ENCODE peak calls at places on chromosomes 6 and 20, in four cellular contexts. U is GM12878, C is K562, T is H1. J is an unnamed sample.
A peak's percentile ranks its signal among the peaks of the same experiment; 100 is the strongest.

GRCh38 chr6:133983099-133983939 is 30.3 kb downstream of the TBPL1 start:
- DNase-seq in C (peak; percentile 47), T (no peak), U (no peak), J (peak; percentile 28)

GRCh38 chr6:160110724-160111123 is 10.9 kb upstream of the SLC22A1 start:
- DNase-seq in T (no peak), C (no peak), U (no peak), J (no peak)

GRCh38 chr6:87092435-87092834 is 2.5 kb downstream of the CGA start:
- DNase-seq in U (no peak), T (no peak), C (no peak), J (no peak)

GRCh38 chr20:64112691-64113443 is 5.5 kb upstream of the NPBWR2 start:
- DNase-seq in U (no peak), C (no peak), T (no peak), J (no peak)

GRCh38 chr6:90610291-90610670 is 23.4 kb upstream of the MAP3K7 start:
- DNase-seq in U (no peak), T (no peak), C (no peak), J (no peak)

GRCh38 chr20:16581241-16581640 is 8.0 kb upstream of the KIF16B start:
- DNase-seq in U (no peak), T (no peak), C (no peak), J (no peak)

GRCh38 chr6:2124260-2124709 is 121.1 kb downstream of the GMDS start:
- DNase-seq in C (peak; percentile 21), T (no peak), U (no peak), J (no peak)

GRCh38 chr20:50380697-50381040 is 129.5 kb upstream of the PTPN1 start:
- DNase-seq in C (no peak), U (no peak), T (no peak), J (peak; percentile 54)

DNA sequence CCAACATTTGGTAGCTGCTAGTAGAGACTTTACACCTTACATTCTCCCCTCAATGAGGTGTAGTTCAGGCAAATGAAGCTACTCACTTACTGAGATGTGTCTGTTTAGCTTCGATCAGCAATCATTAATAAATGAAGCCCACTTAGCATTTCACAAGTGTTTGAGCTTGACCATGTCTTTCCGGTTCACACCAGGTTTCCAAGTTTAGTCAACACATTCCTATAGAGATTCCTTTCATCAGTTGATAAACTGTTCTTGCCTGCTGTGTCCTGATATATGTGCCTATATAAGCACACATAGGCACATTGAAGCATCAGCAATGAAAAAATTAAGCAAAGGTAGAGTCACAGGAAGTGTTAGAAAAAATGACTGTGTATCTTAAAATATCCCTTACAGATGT is 150.0 kb downstream of the BTBD3 start:
- DNase-seq in U (no peak), C (no peak), T (no peak), J (no peak)
- TF ChIP-seq MAX in U (no peak), C (no peak), T (no peak), J (no peak)

DNA sequence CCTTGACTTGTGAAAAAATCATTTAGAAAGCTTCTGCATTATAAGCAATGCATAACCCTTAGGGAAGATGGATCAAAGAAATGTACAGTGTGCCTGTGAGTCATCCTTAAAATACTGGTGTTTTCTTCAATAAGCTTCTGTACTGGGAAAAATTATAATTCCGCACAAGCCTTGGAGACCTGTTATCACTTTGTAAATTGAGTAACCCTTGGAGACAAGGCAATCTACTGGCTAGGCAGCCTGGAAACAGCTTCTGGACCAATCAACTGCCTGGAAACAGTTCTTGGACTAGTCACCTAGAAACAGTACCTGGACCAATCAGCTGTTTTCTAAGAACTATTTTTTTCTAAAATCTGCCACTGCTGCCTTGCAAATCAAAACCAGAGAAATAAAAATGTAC is 25.8 kb upstream of the RNGTT start:
- DNase-seq in T (no peak), C (no peak), U (no peak), J (no peak)
- TF ChIP-seq BRCA1 in T (no peak), C (no peak), U (no peak), J (no peak)

DNA sequence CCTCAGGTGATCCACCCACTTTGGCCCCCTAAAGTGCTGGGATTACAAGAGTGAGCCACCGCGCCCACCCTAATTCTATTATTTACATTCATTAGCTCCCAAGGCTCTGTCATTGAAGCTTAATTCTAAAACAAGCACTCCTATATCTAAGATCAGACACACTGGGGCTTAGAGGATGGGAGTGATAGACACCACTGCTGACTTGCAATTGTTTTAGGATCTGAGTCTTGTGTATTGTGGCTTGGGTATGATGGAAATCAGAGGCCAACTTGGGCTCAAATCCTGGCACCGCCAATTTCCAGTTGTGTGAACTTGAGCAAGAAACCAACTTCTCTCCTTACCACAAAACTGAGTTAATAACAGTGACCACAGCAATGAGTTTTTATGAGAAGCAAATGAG is 34.7 kb downstream of the MTRES1 start:
- DNase-seq in U (no peak), T (no peak), C (no peak), J (no peak)
- TF ChIP-seq JUND in U (no peak), T (no peak), C (no peak), J (no peak)

GRCh38 chr6:165732696-165733486 is 69.8 kb upstream of the PDE10A start:
- DNase-seq in T (no peak), U (no peak), C (no peak), J (no peak)

GRCh38 chr6:165726915-165727314 is 63.9 kb upstream of the PDE10A start:
- DNase-seq in T (no peak), U (no peak), C (no peak), J (no peak)

GRCh38 chr6:165726290-165726875 is 63.3 kb upstream of the PDE10A start:
- DNase-seq in C (no peak), U (no peak), T (no peak), J (no peak)

GRCh38 chr6:165728196-165728595 is 65.2 kb upstream of the PDE10A start:
- DNase-seq in U (no peak), C (no peak), T (no peak), J (no peak)

GRCh38 chr6:165729307-165729936 is 66.4 kb upstream of the PDE10A start:
- DNase-seq in U (no peak), T (no peak), C (peak; percentile 73), J (peak; percentile 13)
- TF ChIP-seq MAX in U (no peak), T (no peak), C (no peak), J (no peak)

DNA sequence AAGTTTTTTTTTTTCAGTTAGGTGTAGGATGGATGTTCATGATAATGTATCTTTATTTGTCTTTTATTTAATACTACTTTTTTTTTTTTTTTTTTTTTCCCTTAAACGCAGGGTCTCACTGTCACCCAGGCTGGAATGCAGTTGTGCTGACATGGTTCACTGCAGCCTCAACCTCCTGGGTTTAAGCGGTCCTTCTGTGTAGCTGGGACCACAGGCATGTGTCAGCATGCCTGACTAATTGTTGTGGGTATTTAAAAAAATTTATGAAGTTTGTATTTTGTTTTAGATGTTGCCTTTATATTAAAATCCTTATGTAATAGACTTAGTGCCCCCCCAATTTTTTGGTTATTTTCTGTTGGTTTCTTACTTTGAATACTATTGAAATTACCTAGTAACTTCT is 42.6 kb downstream of the NCOA3 start:
- DNase-seq in C (no peak), U (no peak), T (no peak), J (no peak)
- TF ChIP-seq BRCA1 in C (no peak), U (no peak), T (no peak), J (no peak)

GRCh38 chr6:101543796-101544195 is 150.3 kb downstream of the GRIK2 start:
- DNase-seq in T (no peak), C (no peak), U (no peak), J (no peak)

GRCh38 chr6:101541873-101542272 is 148.4 kb downstream of the GRIK2 start:
- DNase-seq in T (no peak), U (no peak), C (no peak), J (no peak)

GRCh38 chr6:101539510-101540245 is 146.2 kb downstream of the GRIK2 start:
- DNase-seq in C (no peak), U (no peak), T (no peak), J (no peak)

GRCh38 chr6:101544286-101544685 is 150.8 kb downstream of the GRIK2 start:
- DNase-seq in T (no peak), U (no peak), C (no peak), J (no peak)

DNA sequence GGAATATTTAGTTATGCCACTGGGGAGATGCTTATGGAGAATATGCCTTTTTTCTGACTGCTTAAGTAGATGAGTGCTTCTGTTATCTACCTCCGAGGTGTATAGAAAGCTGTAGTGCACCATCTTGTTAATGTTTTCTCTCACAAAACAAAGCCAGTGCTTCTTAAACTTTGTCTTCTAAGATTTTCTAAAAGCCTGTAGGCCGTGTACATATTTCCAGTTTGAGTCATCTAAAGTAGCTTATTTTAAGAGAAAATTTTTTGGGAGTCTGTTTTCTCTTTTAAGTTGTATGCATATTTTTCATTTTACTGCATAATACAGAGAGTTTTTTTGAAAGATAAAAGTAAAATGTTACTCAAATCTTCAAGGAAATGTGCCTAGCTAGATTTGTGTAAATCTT is 151.7 kb downstream of the GRIK2 start:
- DNase-seq in C (no peak), U (no peak), T (no peak), J (no peak)
- TF ChIP-seq JUND in C (no peak), U (no peak), T (no peak), J (no peak)

DNA sequence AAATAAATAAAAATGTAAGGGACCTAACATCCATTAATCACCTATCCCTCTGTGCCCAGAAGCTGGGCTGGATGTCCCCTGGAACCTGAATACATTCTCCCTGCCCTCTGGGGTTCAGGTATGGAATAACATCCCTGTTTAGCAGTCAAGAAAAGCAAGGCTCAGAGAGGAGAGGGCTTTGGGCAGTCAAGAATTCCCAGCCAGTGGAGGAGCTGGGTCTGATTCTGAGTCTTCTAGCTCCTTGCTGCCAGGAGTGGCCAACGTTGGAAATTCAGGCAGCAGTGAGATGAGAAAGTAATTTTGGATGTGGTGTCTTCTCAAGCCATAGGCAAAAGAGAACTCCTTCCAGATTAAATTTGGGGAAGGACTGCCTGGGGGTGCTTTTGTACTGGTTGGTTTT is 42.6 kb upstream of the ZNFX1 start:
- DNase-seq in T (no peak), U (no peak), C (no peak), J (peak; percentile 47)
- TF ChIP-seq MAX in T (no peak), U (no peak), C (no peak), J (no peak)

GRCh38 chr6:6843057-6843627 is 254.6 kb downstream of the LY86 start:
- DNase-seq in T (no peak), U (no peak), C (no peak), J (no peak)
- TF ChIP-seq BRCA1 in T (no peak), U (no peak), C (no peak), J (no peak)

GRCh38 chr6:146650799-146651481 is 52.2 kb downstream of the ADGB start:
- DNase-seq in U (no peak), C (no peak), T (no peak), J (no peak)
- TF ChIP-seq JUND in U (no peak), C (no peak), T (no peak), J (no peak)

DNA sequence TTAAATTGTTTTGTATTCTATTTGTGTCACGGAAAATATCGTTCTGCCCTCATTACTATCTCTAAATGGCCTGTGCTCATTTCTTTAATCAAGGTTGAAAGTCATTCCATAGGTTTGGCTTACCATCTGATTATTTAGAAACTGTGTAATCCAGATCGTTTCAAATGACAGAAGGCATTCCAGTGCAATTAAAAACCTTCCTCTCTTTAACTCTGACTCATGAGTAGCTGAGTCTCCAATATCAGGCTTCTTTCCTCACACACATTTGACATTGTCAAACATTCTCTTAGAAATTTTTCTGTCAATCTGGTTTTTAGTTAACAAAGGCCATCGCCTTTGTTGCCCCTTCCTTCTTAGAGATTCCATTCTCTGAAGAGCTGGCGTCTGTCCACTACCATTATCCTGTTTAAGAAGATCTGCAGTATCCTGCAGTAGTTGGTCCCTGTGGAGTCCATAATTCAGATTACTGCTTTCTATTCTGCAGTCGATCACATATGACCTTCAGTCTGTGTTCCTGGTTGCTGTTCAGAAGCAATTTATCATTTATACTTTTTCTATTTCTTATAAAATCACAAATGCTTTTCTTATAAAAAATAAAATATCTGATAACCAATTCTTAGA is 3.9 kb upstream of the TRDN start:
- DNase-seq in U (no peak), T (no peak), C (no peak), J (no peak)
- TF ChIP-seq MAX in U (no peak), T (no peak), C (no peak), J (no peak)